ENCODE peak calls at places on chromosomes 13 and 19, in four cellular contexts. W, K, F and G are unnamed samples.

GRCh38 chr13:112055417-112056206 is 11.3 kb upstream of the SOX1 start:
- DNase-seq in W (no peak), K (no peak), F (no peak), G (no peak)

GRCh38 chr13:46377554-46377953 is 9.5 kb downstream of the RUBCNL start:
- DNase-seq in W (no peak), K (no peak), F (no peak), G (no peak)

GRCh38 chr19:38044267-38045111 is 137.5 kb downstream of the SIPA1L3 start:
- DNase-seq in W (no peak), K (peak), F (no peak), G (peak)

GRCh38 chr13:67062160-67062559 is 168.0 kb downstream of the PCDH9 start:
- DNase-seq in W (no peak), K (no peak), F (peak), G (peak)

GRCh38 chr19:1591421-1592022 is 1.1 kb downstream of the MBD3 start:
- DNase-seq in W (no peak), K (no peak), F (no peak), G (peak)

GRCh38 chr13:47484564-47484963 is 516.5 kb downstream of the SUCLA2 start:
- DNase-seq in W (no peak), K (peak), F (peak), G (peak)

GRCh38 chr13:40026174-40026585 is 370.7 kb downstream of the COG6 start:
- DNase-seq in W (no peak), K (peak), F (no peak), G (no peak)

GRCh38 chr13:112720814-112721197 is 31.0 kb downstream of the ATP11A start:
- DNase-seq in W (no peak), K (no peak), F (no peak), G (no peak)

GRCh38 chr13:43484432-43485225 is 302.1 kb downstream of the ENOX1 start:
- DNase-seq in W (no peak), K (no peak), F (no peak), G (no peak)

GRCh38 chr19:55085923-55086715 is 10.4 kb downstream of the EPS8L1 start:
- DNase-seq in W (no peak), K (no peak), F (no peak), G (no peak)

GRCh38 chr13:91308299-91308698 is 39.2 kb upstream of the MIR17HG start:
- DNase-seq in W (no peak), K (no peak), F (no peak), G (no peak)

GRCh38 chr13:93476175-93476574 is 249.6 kb downstream of the GPC6 start:
- DNase-seq in W (no peak), K (peak), F (peak), G (peak)

GRCh38 chr13:93477238-93477637 is 250.6 kb downstream of the GPC6 start:
- DNase-seq in W (no peak), K (peak), F (no peak), G (no peak)

GRCh38 chr13:93473441-93474270 is 247.0 kb downstream of the GPC6 start:
- DNase-seq in W (no peak), K (peak), F (peak), G (no peak)

GRCh38 chr13:93472897-93473296 is 246.3 kb downstream of the GPC6 start:
- DNase-seq in W (no peak), K (no peak), F (no peak), G (no peak)

GRCh38 chr13:93472296-93472695 is 245.7 kb downstream of the GPC6 start:
- DNase-seq in W (no peak), K (no peak), F (no peak), G (no peak)
- H3K4me3 ChIP-seq in W (no peak), K (no peak), F (no peak), G (no peak)

GRCh38 chr13:21435710-21436151 is 23.4 kb downstream of the ZDHHC20 start:
- DNase-seq in W (no peak), K (peak), F (peak), G (peak)

GRCh38 chr13:21434588-21434987 is 24.5 kb downstream of the ZDHHC20 start:
- DNase-seq in W (no peak), K (no peak), F (no peak), G (no peak)

GRCh38 chr13:21436582-21436981 is 22.5 kb downstream of the ZDHHC20 start:
- DNase-seq in W (no peak), K (no peak), F (no peak), G (no peak)

GRCh38 chr13:21435231-21435630 is 23.9 kb downstream of the ZDHHC20 start:
- DNase-seq in W (no peak), K (no peak), F (no peak), G (no peak)
- H3K4me3 ChIP-seq in W (no peak), K (no peak), F (no peak), G (no peak)

DNA sequence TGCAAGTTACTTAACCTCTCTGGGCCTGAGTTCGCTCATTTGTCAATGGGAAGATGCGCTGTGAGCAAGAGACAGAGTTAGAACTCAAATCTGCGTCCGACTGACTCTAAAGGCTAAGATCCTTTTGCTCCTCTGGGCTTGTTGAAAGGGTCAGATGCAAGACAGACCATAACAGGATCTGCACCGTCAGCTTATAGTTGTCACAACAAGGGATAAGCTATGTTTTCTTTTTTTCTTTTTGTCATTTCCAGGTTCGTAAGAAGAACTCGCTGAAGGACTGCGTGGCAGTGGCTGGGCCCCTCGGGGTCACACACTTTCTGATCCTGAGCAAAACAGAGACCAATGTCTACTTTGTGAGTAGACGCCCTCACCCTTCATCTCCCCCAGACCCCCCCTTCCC is 1.1 kb downstream of the PPAN start:
- DNase-seq in W (no peak), K (no peak), F (no peak), G (no peak)
- H3K4me3 ChIP-seq in W (peak), K (peak), F (peak), G (peak)

DNA sequence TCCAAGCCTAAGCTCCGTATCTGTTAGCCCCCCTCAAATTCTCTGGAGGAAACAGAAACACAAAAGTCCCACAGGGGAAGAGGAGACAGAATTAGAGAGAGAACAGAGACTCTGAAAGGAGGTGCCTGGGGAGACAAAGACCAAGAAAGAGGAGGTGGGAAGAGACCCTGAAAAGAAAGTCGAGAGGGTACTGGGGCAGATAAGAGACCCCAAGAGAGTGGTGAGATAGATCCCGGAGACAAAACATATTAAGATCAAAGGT is 919 bp upstream of the GRWD1 start:
- DNase-seq in W (no peak), K (no peak), F (no peak), G (no peak)
- H3K4me3 ChIP-seq in W (peak), K (peak), F (peak), G (peak)

DNA sequence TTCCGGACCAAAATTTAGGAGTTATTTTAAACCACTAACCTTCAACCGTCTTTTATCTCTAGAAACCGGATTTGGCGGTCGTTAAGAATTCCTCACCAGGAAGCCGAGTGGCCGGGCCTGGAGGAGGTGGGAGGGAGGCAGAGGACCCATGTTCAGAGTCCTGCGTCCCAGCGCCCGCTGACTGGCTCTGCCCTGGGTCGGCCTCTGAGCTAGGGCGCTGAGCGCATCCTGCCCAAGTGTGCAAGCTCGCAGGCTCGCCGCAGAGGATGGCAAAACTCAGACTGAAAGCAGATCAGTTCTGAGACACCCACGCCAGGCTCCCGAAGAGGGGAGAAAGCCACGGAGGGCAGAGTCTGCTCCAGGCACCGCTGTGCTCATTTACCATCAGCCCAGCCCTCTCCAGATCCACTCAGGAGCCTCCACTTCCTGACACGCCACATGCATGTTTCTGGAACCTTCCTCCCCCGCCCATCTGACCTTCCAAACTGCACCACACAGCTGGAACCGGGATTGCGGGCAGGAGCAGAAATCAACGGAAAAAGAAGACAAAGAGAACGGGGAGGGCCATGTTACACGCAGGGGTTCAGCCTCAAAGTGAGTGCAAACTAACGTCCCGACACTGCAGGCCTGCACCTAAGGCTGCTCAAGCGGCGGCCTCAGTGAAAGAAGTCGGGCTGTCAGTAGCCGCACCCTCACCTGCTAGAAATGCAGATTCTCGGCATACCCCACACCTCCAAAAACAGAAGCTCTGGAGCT is 8.2 kb downstream of the COL4A1 start:
- DNase-seq in W (no peak), K (no peak), F (peak), G (peak)
- H3K4me3 ChIP-seq in W (no peak), K (no peak), F (peak), G (no peak)

GRCh38 chr19:19463348-19464117 is 51.8 kb downstream of the TSSK6 start:
- DNase-seq in W (no peak), K (peak), F (peak), G (peak)

GRCh38 chr19:19460258-19460731 is 54.8 kb downstream of the GATAD2A start:
- DNase-seq in W (no peak), K (peak), F (no peak), G (no peak)

GRCh38 chr19:19460761-19461265 is 54.5 kb downstream of the TSSK6 start:
- DNase-seq in W (peak), K (peak), F (no peak), G (peak)

GRCh38 chr19:19461306-19461670 is 54.1 kb downstream of the TSSK6 start:
- DNase-seq in W (no peak), K (no peak), F (no peak), G (no peak)

DNA sequence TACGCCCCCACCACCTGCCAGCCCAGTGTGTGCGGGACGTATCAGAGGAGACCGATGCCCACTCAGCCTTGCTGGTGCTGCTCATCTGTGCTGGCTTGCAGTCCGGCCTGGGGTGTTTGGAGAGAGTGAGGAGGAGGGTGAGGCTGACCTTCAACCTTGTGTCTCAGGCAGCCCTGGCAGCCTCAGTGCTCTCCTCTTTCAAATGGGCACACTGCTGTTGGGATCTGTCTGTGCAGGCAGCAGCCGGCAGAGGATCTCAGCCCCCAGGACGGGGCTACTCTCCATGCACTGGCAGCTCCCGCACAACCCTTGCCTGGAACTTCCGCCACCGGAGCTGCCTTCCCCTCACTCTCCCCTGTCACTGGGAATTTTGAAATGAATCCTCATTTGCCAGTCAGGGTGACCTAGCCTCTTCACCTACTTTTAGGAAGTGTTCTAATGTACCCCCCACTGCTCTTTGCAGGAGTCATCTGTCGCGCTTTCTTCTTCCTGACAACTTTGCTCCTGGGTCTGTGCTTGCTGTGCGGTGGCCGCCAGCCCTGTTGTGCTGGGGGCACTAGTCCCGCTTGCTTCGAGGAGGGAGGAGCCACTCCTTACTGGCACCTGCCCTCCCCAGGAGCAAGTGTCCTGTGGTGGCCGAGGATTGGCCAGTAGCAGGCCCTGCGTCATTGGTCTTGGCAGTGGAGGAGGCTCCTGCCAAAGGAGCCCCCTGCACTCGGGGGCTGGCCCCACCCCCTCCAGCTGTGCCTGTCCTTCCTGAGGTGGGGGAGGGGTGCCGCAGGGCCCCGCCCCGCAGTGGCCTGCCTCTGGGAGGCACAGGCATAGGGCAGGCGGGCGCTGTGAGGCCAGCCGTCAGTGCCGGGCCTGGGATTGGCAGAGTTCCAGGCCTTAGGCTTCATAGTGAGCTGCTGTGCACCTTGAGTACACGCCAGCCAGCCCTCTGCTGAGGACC is 53.4 kb downstream of the TSSK6 start:
- DNase-seq in W (no peak), K (no peak), F (peak), G (peak)
- H3K4me3 ChIP-seq in W (peak), K (no peak), F (no peak), G (no peak)

GRCh38 chr19:4575267-4575793 is 15.8 kb upstream of the SEMA6B start:
- DNase-seq in W (no peak), K (peak), F (peak), G (peak)
- H3K4me3 ChIP-seq in W (no peak), K (no peak), F (no peak), G (no peak)